ENCODE peak calls at places on chromosomes 4 and X, in four cellular contexts. One of them, this sample, is unnamed.

GRCh38 chrX:112834016-112834855 is 6.4 kb downstream of the AMOT start:
- DNase-seq in WTC11: no peak
- DNase-seq in HepG2: no peak
- DNase-seq in HCT116: no peak
- DNase-seq in this sample: no peak

GRCh38 chr4:77095101-77095826 is 19.5 kb upstream of the CCNI start:
- DNase-seq in WTC11: peak
- DNase-seq in HepG2: peak
- DNase-seq in HCT116: peak
- DNase-seq in this sample: peak

GRCh38 chr4:10093273-10093621 is 23.4 kb downstream of the WDR1 start:
- DNase-seq in WTC11: no peak
- DNase-seq in HCT116: no peak
- DNase-seq in HepG2: no peak
- DNase-seq in this sample: no peak

GRCh38 chr4:9999956-10000551 is 21.2 kb downstream of the SLC2A9 start:
- DNase-seq in WTC11: no peak
- DNase-seq in HCT116: no peak
- DNase-seq in HepG2: no peak
- DNase-seq in this sample: no peak

GRCh38 chr4:118012142-118012541 is 22.1 kb upstream of the NDST3 start:
- DNase-seq in HCT116: no peak
- DNase-seq in WTC11: no peak
- DNase-seq in HepG2: no peak
- DNase-seq in this sample: no peak

GRCh38 chrX:39721570-39722279 is 376.0 kb downstream of the BCOR start:
- DNase-seq in HepG2: no peak
- DNase-seq in WTC11: no peak
- DNase-seq in HCT116: no peak
- DNase-seq in this sample: no peak

GRCh38 chr4:141473952-141474351 is 162.4 kb upstream of the IL15 start:
- DNase-seq in WTC11: no peak
- DNase-seq in HCT116: no peak
- DNase-seq in HepG2: no peak
- DNase-seq in this sample: no peak

GRCh38 chrX:44019911-44020310 is 46.7 kb upstream of the NDP start:
- DNase-seq in HepG2: no peak
- DNase-seq in HCT116: no peak
- DNase-seq in WTC11: no peak
- DNase-seq in this sample: no peak

GRCh38 chr4:154315741-154316140 is 175.9 kb downstream of the DCHS2 start:
- DNase-seq in HepG2: no peak
- DNase-seq in HCT116: no peak
- DNase-seq in WTC11: no peak
- DNase-seq in this sample: no peak

GRCh38 chrX:20116575-20117240 is at the start of gene MAP7D2:
- DNase-seq in HCT116: no peak
- DNase-seq in WTC11: peak
- DNase-seq in HepG2: peak
- DNase-seq in this sample: no peak

DNA sequence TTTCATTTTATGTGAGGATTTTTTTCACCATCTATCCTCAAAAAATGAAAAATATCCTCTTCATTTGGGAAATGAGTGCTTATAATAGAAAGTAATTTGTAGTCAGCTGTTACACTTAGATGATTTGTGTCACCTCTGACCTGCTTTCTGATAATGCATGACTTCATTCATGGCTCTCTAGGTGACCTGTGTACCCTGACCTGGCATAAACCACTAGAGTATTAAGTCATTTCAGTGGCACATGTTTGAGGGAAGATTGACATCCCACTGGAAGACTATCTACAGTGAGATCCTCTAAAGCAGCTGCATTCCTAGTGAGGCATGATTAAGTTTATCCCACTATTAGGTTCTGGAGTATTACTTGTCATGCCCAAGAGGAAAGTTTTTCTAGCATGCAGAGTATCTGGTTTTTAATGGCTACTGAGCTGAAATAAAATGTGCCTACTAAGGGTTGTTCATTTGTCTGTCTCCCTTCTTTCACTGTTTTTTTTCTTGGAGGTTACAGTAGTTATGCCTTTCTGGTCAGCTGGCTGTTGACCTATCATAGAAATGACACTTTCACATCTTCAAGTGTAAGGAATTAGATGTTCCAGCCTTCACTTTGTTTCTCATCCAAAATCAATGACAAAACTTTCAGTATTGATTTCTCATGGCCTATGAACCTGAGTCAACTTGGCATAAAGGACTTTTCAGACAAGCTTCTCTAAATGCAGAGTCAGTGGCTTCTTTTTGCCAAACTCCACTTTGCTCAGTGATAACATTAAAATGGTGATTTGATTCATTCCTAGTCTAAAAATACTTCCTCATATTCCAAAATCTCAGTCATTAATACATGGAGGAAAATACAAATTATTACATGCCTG is 33.1 kb downstream of the TET2 start:
- DNase-seq in HCT116: no peak
- DNase-seq in WTC11: no peak
- DNase-seq in HepG2: peak
- DNase-seq in this sample: no peak
- TF ChIP-seq SP1 in HCT116: no peak
- TF ChIP-seq SP1 in WTC11: no peak
- TF ChIP-seq SP1 in HepG2: no peak
- TF ChIP-seq SP1 in this sample: no peak

GRCh38 chr4:147360301-147360700 is 120.6 kb upstream of the EDNRA start:
- DNase-seq in HepG2: no peak
- DNase-seq in HCT116: no peak
- DNase-seq in WTC11: no peak
- DNase-seq in this sample: no peak

GRCh38 chr4:147354994-147355393 is 125.9 kb upstream of the EDNRA start:
- DNase-seq in WTC11: no peak
- DNase-seq in HepG2: no peak
- DNase-seq in HCT116: no peak
- DNase-seq in this sample: no peak

GRCh38 chr4:147354271-147354670 is 126.6 kb upstream of the EDNRA start:
- DNase-seq in HCT116: no peak
- DNase-seq in HepG2: no peak
- DNase-seq in WTC11: no peak
- DNase-seq in this sample: no peak

GRCh38 chr4:147351083-147351787 is 129.7 kb upstream of the EDNRA start:
- DNase-seq in HepG2: no peak
- DNase-seq in HCT116: no peak
- DNase-seq in WTC11: no peak
- DNase-seq in this sample: no peak

DNA sequence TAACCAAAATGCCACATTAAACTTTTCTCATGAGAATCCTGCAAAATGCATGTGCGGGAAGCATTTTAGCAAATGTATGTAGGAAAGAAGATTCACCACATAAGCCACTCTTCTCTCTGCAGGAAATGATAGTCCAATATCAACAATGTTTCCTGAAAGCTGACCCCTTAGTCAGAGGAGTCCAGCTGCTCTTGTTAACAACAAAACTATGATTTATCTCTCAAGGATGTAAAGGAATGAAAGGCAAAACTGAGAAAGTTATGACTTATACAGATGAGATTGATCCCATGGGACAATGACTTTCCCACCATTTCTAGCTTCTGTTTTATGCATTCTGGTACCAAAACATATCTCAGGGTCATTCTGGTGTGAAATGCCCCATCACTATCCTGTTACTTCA is 125.0 kb upstream of the EDNRA start:
- DNase-seq in HCT116: no peak
- DNase-seq in HepG2: no peak
- DNase-seq in WTC11: no peak
- DNase-seq in this sample: no peak
- TF ChIP-seq SP1 in HCT116: no peak
- TF ChIP-seq SP1 in HepG2: no peak
- TF ChIP-seq SP1 in WTC11: no peak
- TF ChIP-seq SP1 in this sample: no peak

GRCh38 chrX:74117962-74118361 is 186.0 kb upstream of the ZCCHC13 start:
- DNase-seq in WTC11: no peak
- DNase-seq in HepG2: no peak
- DNase-seq in HCT116: no peak
- DNase-seq in this sample: no peak

GRCh38 chrX:74118503-74118902 is 185.5 kb upstream of the ZCCHC13 start:
- DNase-seq in WTC11: no peak
- DNase-seq in HCT116: no peak
- DNase-seq in HepG2: no peak
- DNase-seq in this sample: no peak

GRCh38 chrX:74119016-74119910 is 184.7 kb upstream of the ZCCHC13 start:
- DNase-seq in HCT116: peak
- DNase-seq in HepG2: no peak
- DNase-seq in WTC11: no peak
- DNase-seq in this sample: no peak
- TF ChIP-seq SP1 in HCT116: peak
- TF ChIP-seq SP1 in HepG2: no peak
- TF ChIP-seq SP1 in WTC11: no peak
- TF ChIP-seq SP1 in this sample: no peak

GRCh38 chr4:58658701-58659100 is 1548.5 kb upstream of the IGFBP7 start:
- DNase-seq in HepG2: no peak
- DNase-seq in WTC11: no peak
- DNase-seq in HCT116: no peak
- DNase-seq in this sample: no peak
- TF ChIP-seq SP1 in HepG2: no peak
- TF ChIP-seq SP1 in WTC11: no peak
- TF ChIP-seq SP1 in HCT116: no peak
- TF ChIP-seq SP1 in this sample: no peak

DNA sequence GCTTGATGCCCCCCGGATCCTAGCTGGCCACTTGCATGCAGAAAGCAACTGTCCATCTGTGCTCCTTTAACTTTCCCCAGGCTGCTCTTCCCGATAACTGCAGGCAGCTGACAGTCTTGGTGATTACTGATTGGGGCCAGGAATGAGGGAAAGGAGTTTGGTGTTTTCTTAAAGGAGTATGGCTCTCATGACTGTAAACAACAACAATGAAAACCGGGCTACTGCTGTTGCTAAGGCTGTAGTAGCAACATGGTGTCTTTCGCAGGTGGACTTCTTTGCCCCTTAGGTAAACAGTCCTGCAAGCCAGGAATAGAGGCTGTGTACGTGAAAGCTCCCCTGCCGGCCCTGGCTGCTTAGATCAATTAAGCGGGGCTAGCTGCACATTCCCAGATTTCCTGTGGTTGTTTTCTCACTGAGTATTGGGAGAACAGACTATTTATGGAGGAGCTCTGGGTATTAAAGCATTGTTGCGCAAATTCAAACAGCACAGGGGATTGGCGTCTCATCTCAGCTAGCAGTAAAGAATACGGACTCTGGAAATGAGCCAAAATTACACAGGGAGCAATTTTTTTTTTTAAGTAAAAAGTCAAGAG is 61.5 kb upstream of the NAP1L5 start:
- DNase-seq in WTC11: peak
- DNase-seq in HepG2: peak
- DNase-seq in HCT116: no peak
- DNase-seq in this sample: no peak
- TF ChIP-seq SP1 in WTC11: no peak
- TF ChIP-seq SP1 in HepG2: no peak
- TF ChIP-seq SP1 in HCT116: no peak
- TF ChIP-seq SP1 in this sample: no peak

GRCh38 chr4:125365731-125366130 is 51.0 kb downstream of the FAT4 start:
- DNase-seq in HCT116: no peak
- DNase-seq in HepG2: no peak
- DNase-seq in WTC11: peak
- DNase-seq in this sample: no peak

GRCh38 chr4:125370478-125370877 is 55.7 kb downstream of the FAT4 start:
- DNase-seq in WTC11: no peak
- DNase-seq in HepG2: no peak
- DNase-seq in HCT116: no peak
- DNase-seq in this sample: no peak

GRCh38 chr4:125368684-125369083 is 53.9 kb downstream of the FAT4 start:
- DNase-seq in HepG2: no peak
- DNase-seq in WTC11: no peak
- DNase-seq in HCT116: no peak
- DNase-seq in this sample: no peak

GRCh38 chr4:125369098-125369497 is 54.3 kb downstream of the FAT4 start:
- DNase-seq in HCT116: no peak
- DNase-seq in HepG2: no peak
- DNase-seq in WTC11: no peak
- DNase-seq in this sample: no peak

GRCh38 chr4:125368161-125368560 is 53.4 kb downstream of the FAT4 start:
- DNase-seq in HCT116: no peak
- DNase-seq in HepG2: no peak
- DNase-seq in WTC11: no peak
- DNase-seq in this sample: no peak
- TF ChIP-seq SP1 in HCT116: no peak
- TF ChIP-seq SP1 in HepG2: no peak
- TF ChIP-seq SP1 in WTC11: no peak
- TF ChIP-seq SP1 in this sample: no peak

DNA sequence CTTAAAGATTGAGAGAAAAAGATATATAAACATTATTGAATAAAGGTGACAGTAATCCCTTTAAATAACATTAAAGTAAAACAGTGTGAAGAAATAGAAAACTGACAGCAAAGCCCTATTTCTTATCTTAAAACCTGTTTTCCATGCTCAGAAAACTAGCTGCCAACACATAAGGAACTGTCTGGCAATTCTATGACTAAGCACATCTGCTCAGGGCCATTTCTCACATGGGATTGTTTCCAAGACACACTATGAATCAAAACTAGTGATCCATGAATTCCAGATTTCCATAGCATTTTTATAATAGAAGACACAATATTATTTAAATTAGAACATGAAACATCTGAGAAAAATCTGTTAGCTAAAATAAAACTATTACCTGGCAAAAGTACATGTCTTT is 113.4 kb downstream of the SCLT1 start:
- DNase-seq in HepG2: no peak
- DNase-seq in WTC11: no peak
- DNase-seq in HCT116: no peak
- DNase-seq in this sample: no peak
- TF ChIP-seq SP1 in HepG2: no peak
- TF ChIP-seq SP1 in WTC11: no peak
- TF ChIP-seq SP1 in HCT116: no peak
- TF ChIP-seq SP1 in this sample: no peak

DNA sequence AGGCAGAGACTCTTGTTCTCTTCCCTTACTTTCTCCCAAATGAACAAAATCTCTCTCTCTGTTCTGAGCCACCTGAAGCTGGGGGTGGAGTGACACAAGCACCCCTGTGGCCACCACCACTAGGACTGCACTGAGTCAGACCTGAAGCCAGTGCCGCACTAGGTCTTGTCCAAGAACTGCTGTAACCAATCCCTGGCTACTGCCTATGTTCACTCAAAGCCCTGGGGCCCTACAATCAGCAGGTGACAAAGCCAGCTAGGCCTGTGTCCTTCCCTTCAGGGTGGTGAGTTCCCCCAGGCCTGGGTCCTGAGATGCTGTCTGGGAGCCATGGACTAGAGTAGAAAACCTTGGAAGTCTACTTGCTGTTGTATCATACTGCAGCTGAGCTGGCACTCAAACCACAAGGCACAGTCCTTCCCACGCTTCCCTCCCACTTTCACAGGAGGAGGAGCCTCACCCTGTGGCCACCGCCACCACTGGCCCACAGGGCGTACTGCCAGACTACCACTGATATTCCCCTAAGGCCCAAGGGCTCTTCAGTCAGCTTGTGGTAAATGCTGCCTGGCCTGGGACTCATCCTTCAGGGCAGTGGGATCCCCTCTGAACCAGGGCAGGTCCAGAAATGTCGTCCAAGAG is 119.1 kb downstream of the RTL9 start:
- DNase-seq in HCT116: no peak
- DNase-seq in HepG2: no peak
- DNase-seq in WTC11: no peak
- DNase-seq in this sample: no peak
- TF ChIP-seq SP1 in HCT116: no peak
- TF ChIP-seq SP1 in HepG2: no peak
- TF ChIP-seq SP1 in WTC11: no peak
- TF ChIP-seq SP1 in this sample: no peak